ENCODE peak calls at places on chromosomes 4 and X, in seven cellular contexts. One of them, this sample, is unnamed.

GRCh38 chr4:61411241-61411640 is 211.1 kb downstream of the ADGRL3 start:
- DNase-seq in transverse colon: no peak
- DNase-seq in tibial nerve: no peak
- DNase-seq in heart left ventricle: no peak
- DNase-seq in ovary: no peak
- DNase-seq in HepG2: no peak
- DNase-seq in uterus: no peak
- DNase-seq in this sample: no peak

GRCh38 chrX:17591741-17592110 is 145.6 kb upstream of the SCML1 start:
- DNase-seq in uterus: peak; percentile 38
- DNase-seq in tibial nerve: no peak
- DNase-seq in heart left ventricle: no peak
- DNase-seq in ovary: peak; percentile 27
- DNase-seq in HepG2: no peak
- DNase-seq in transverse colon: no peak
- DNase-seq in this sample: no peak

GRCh38 chr4:106565727-106566126 is 197.1 kb upstream of the GIMD1 start:
- DNase-seq in heart left ventricle: no peak
- DNase-seq in ovary: no peak
- DNase-seq in uterus: no peak
- DNase-seq in transverse colon: no peak
- DNase-seq in tibial nerve: no peak
- DNase-seq in HepG2: no peak
- DNase-seq in this sample: no peak

GRCh38 chr4:135838889-135839288 is 1637.3 kb upstream of the PABPC4L start:
- DNase-seq in uterus: no peak
- DNase-seq in tibial nerve: no peak
- DNase-seq in HepG2: no peak
- DNase-seq in ovary: no peak
- DNase-seq in transverse colon: no peak
- DNase-seq in heart left ventricle: no peak
- DNase-seq in this sample: no peak

GRCh38 chrX:48896611-48897011 is 957 bp downstream of the TIMM17B start:
- DNase-seq in tibial nerve: no peak
- DNase-seq in heart left ventricle: no peak
- DNase-seq in HepG2: no peak
- DNase-seq in ovary: no peak
- DNase-seq in uterus: no peak
- DNase-seq in transverse colon: no peak
- DNase-seq in this sample: no peak

GRCh38 chrX:47483310-47484268 is 567 bp upstream of the ZNF41 start:
- DNase-seq in tibial nerve: no peak
- DNase-seq in uterus: peak; percentile 29
- DNase-seq in heart left ventricle: peak; percentile 56
- DNase-seq in transverse colon: peak; percentile 16
- DNase-seq in HepG2: peak; percentile 45
- DNase-seq in ovary: peak; percentile 37
- DNase-seq in this sample: no peak

GRCh38 chr4:129806986-129807385 is 711.0 kb downstream of the C4orf33 start:
- DNase-seq in HepG2: no peak
- DNase-seq in heart left ventricle: no peak
- DNase-seq in transverse colon: no peak
- DNase-seq in uterus: no peak
- DNase-seq in ovary: no peak
- DNase-seq in tibial nerve: no peak
- DNase-seq in this sample: no peak

GRCh38 chr4:84218002-84218401 is 281.1 kb downstream of the NKX6-1 start:
- DNase-seq in transverse colon: no peak
- DNase-seq in heart left ventricle: no peak
- DNase-seq in ovary: no peak
- DNase-seq in HepG2: no peak
- DNase-seq in uterus: no peak
- DNase-seq in tibial nerve: no peak
- DNase-seq in this sample: no peak

GRCh38 chr4:123102897-123103489 is 180.6 kb upstream of the NUDT6 start:
- DNase-seq in transverse colon: no peak
- DNase-seq in HepG2: peak; percentile 49
- DNase-seq in tibial nerve: no peak
- DNase-seq in ovary: no peak
- DNase-seq in uterus: no peak
- DNase-seq in heart left ventricle: no peak
- DNase-seq in this sample: no peak

GRCh38 chr4:88526221-88526815 is 2.7 kb upstream of the PYURF start:
- DNase-seq in transverse colon: no peak
- DNase-seq in uterus: no peak
- DNase-seq in heart left ventricle: no peak
- DNase-seq in HepG2: no peak
- DNase-seq in tibial nerve: no peak
- DNase-seq in ovary: no peak
- DNase-seq in this sample: no peak

GRCh38 chr4:174038481-174038880 is 245.0 kb downstream of the FBXO8 start:
- DNase-seq in transverse colon: no peak
- DNase-seq in ovary: no peak
- DNase-seq in heart left ventricle: no peak
- DNase-seq in HepG2: no peak
- DNase-seq in tibial nerve: no peak
- DNase-seq in uterus: no peak
- DNase-seq in this sample: no peak

GRCh38 chrX:45952030-45952429 is 593.2 kb downstream of the ZNF674 start:
- DNase-seq in transverse colon: no peak
- DNase-seq in HepG2: no peak
- DNase-seq in tibial nerve: no peak
- DNase-seq in ovary: no peak
- DNase-seq in uterus: no peak
- DNase-seq in heart left ventricle: no peak
- DNase-seq in this sample: no peak

GRCh38 chr4:85823295-85823694 is 348.3 kb downstream of the ARHGAP24 start:
- DNase-seq in tibial nerve: no peak
- DNase-seq in uterus: no peak
- DNase-seq in HepG2: no peak
- DNase-seq in transverse colon: no peak
- DNase-seq in ovary: no peak
- DNase-seq in heart left ventricle: no peak
- DNase-seq in this sample: no peak

GRCh38 chr4:54063737-54064316 is 578 bp downstream of the CHIC2 start:
- DNase-seq in HepG2: peak; percentile 24
- DNase-seq in tibial nerve: no peak
- DNase-seq in heart left ventricle: peak; percentile 75
- DNase-seq in uterus: peak; percentile 39
- DNase-seq in ovary: peak; percentile 43
- DNase-seq in transverse colon: peak; percentile 41
- DNase-seq in this sample: no peak

GRCh38 chr4:109574931-109575804 is 15.1 kb downstream of the MCUB start:
- DNase-seq in heart left ventricle: no peak
- DNase-seq in uterus: no peak
- DNase-seq in ovary: no peak
- DNase-seq in tibial nerve: no peak
- DNase-seq in transverse colon: no peak
- DNase-seq in HepG2: no peak
- DNase-seq in this sample: no peak

GRCh38 chr4:40205259-40206198 is 8.7 kb downstream of the RHOH start:
- DNase-seq in transverse colon: peak; percentile 38
- DNase-seq in ovary: no peak
- DNase-seq in heart left ventricle: no peak
- DNase-seq in uterus: no peak
- DNase-seq in tibial nerve: no peak
- DNase-seq in HepG2: no peak
- DNase-seq in this sample: no peak

GRCh38 chr4:38279650-38280322 is 319.6 kb downstream of the PTTG2 start:
- DNase-seq in heart left ventricle: no peak
- DNase-seq in tibial nerve: no peak
- DNase-seq in uterus: no peak
- DNase-seq in HepG2: no peak
- DNase-seq in transverse colon: peak; percentile 87
- DNase-seq in ovary: no peak
- DNase-seq in this sample: no peak

GRCh38 chrX:115177941-115178340 is 11.3 kb upstream of the RBMXL3 start:
- DNase-seq in HepG2: no peak
- DNase-seq in tibial nerve: no peak
- DNase-seq in transverse colon: no peak
- DNase-seq in uterus: no peak
- DNase-seq in heart left ventricle: no peak
- DNase-seq in ovary: no peak
- DNase-seq in this sample: no peak

GRCh38 chr4:122652379-122652778 is 31.5 kb upstream of the IL21 start:
- DNase-seq in uterus: peak; percentile 46
- DNase-seq in heart left ventricle: no peak
- DNase-seq in transverse colon: peak; percentile 13
- DNase-seq in HepG2: peak; percentile 14
- DNase-seq in tibial nerve: no peak
- DNase-seq in ovary: peak; percentile 37
- DNase-seq in this sample: no peak

GRCh38 chrX:106707771-106708454 is 18.6 kb upstream of the RNF128 start:
- DNase-seq in uterus: no peak
- DNase-seq in HepG2: no peak
- DNase-seq in transverse colon: no peak
- DNase-seq in ovary: no peak
- DNase-seq in tibial nerve: no peak
- DNase-seq in heart left ventricle: no peak
- DNase-seq in this sample: peak; percentile 35

GRCh38 chrX:9367437-9367836 is 97.4 kb upstream of the TBL1X start:
- DNase-seq in transverse colon: no peak
- DNase-seq in tibial nerve: no peak
- DNase-seq in HepG2: peak; percentile 33
- DNase-seq in heart left ventricle: no peak
- DNase-seq in ovary: no peak
- DNase-seq in uterus: no peak
- DNase-seq in this sample: no peak

GRCh38 chr4:118834070-118834469 is 1.9 kb downstream of the SEC24D start:
- DNase-seq in uterus: no peak
- DNase-seq in heart left ventricle: no peak
- DNase-seq in ovary: no peak
- DNase-seq in transverse colon: no peak
- DNase-seq in tibial nerve: no peak
- DNase-seq in HepG2: no peak
- DNase-seq in this sample: no peak

GRCh38 chrX:99301990-99302389 is 1108.1 kb downstream of the PCDH19 start:
- DNase-seq in heart left ventricle: no peak
- DNase-seq in uterus: no peak
- DNase-seq in transverse colon: no peak
- DNase-seq in ovary: no peak
- DNase-seq in tibial nerve: no peak
- DNase-seq in HepG2: peak; percentile 5
- DNase-seq in this sample: no peak

GRCh38 chr4:18033111-18034085 is 11.8 kb upstream of the LCORL start:
- DNase-seq in ovary: no peak
- DNase-seq in heart left ventricle: no peak
- DNase-seq in transverse colon: no peak
- DNase-seq in uterus: no peak
- DNase-seq in HepG2: no peak
- DNase-seq in tibial nerve: no peak
- DNase-seq in this sample: no peak
- TF ChIP-seq POLR2A in ovary: no peak
- TF ChIP-seq POLR2A in heart left ventricle: no peak
- TF ChIP-seq POLR2A in transverse colon: no peak
- TF ChIP-seq POLR2A in uterus: no peak
- TF ChIP-seq POLR2A in HepG2: no peak
- TF ChIP-seq POLR2A in tibial nerve: no peak
- TF ChIP-seq POLR2A in this sample: no peak

GRCh38 chr4:8439168-8439567 is 1.4 kb downstream of the ACOX3 start:
- DNase-seq in uterus: no peak
- DNase-seq in transverse colon: no peak
- DNase-seq in tibial nerve: no peak
- DNase-seq in HepG2: no peak
- DNase-seq in heart left ventricle: no peak
- DNase-seq in ovary: peak; percentile 58
- DNase-seq in this sample: no peak
- TF ChIP-seq POLR2A in uterus: no peak
- TF ChIP-seq POLR2A in transverse colon: no peak
- TF ChIP-seq POLR2A in tibial nerve: no peak
- TF ChIP-seq POLR2A in HepG2: no peak
- TF ChIP-seq POLR2A in heart left ventricle: no peak
- TF ChIP-seq POLR2A in ovary: no peak
- TF ChIP-seq POLR2A in this sample: no peak

GRCh38 chr4:42562016-42562415 is 94.9 kb downstream of the ATP8A1 start:
- DNase-seq in heart left ventricle: peak; percentile 9
- DNase-seq in transverse colon: no peak
- DNase-seq in tibial nerve: no peak
- DNase-seq in ovary: no peak
- DNase-seq in HepG2: no peak
- DNase-seq in uterus: no peak
- DNase-seq in this sample: no peak
- TF ChIP-seq POLR2A in heart left ventricle: no peak
- TF ChIP-seq POLR2A in transverse colon: no peak
- TF ChIP-seq POLR2A in tibial nerve: no peak
- TF ChIP-seq POLR2A in ovary: no peak
- TF ChIP-seq POLR2A in HepG2: no peak
- TF ChIP-seq POLR2A in uterus: no peak
- TF ChIP-seq POLR2A in this sample: no peak

GRCh38 chrX:77900688-77901087 is 1.4 kb downstream of the COX7B start:
- DNase-seq in tibial nerve: no peak
- DNase-seq in HepG2: no peak
- DNase-seq in heart left ventricle: no peak
- DNase-seq in ovary: no peak
- DNase-seq in uterus: no peak
- DNase-seq in transverse colon: no peak
- DNase-seq in this sample: no peak

GRCh38 chrX:77893713-77894112 is 1.5 kb downstream of the MAGT1 start:
- DNase-seq in heart left ventricle: no peak
- DNase-seq in uterus: no peak
- DNase-seq in tibial nerve: no peak
- DNase-seq in transverse colon: no peak
- DNase-seq in HepG2: no peak
- DNase-seq in ovary: no peak
- DNase-seq in this sample: no peak

GRCh38 chrX:77901506-77901905 is 2.2 kb downstream of the COX7B start:
- DNase-seq in uterus: no peak
- DNase-seq in ovary: no peak
- DNase-seq in heart left ventricle: no peak
- DNase-seq in transverse colon: no peak
- DNase-seq in HepG2: no peak
- DNase-seq in tibial nerve: no peak
- DNase-seq in this sample: no peak

GRCh38 chrX:77894921-77895886 is at the start of gene MAGT1:
- DNase-seq in heart left ventricle: peak; percentile 92
- DNase-seq in ovary: peak; percentile 93
- DNase-seq in tibial nerve: peak; percentile 80
- DNase-seq in uterus: peak; percentile 95
- DNase-seq in transverse colon: peak; percentile 93
- DNase-seq in HepG2: peak; percentile 94
- DNase-seq in this sample: peak; percentile 57

DNA sequence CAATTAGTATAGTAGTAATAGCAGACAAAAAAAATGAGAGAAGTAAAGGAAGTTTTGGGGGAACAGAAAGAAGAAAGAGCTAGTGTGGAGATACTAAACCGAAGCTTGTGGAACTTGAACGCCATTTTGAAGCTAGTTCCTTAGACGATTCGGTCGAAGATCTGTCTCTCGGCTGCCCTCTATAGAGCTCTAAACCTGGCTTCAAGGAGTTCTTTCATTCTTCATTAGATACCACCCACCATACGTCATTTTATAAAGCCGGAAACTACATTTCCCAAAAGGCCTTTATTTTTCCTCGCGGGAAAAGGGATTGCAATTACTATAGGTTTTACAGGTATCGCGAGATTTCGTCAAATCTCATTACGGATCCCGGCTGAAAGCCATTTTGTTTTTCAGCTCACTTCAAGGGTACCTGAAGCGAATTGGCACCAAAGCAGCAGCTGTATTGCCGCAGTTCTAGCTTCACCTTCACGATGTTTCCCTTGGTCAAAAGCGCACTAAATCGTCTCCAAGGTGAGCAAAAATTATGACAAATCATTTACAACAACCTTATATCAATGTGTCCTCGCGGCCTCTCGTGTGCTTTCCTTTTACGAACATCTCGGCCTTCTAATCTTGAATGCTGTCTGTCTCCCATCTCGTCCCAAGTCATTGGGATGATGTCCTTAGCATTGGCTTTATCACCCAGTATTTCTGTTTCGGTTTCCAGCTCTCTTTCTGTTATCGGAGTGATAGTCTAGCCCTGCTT is at the start of gene COX7B:
- DNase-seq in heart left ventricle: no peak
- DNase-seq in transverse colon: peak; percentile 75
- DNase-seq in HepG2: peak; percentile 96
- DNase-seq in ovary: peak; percentile 79
- DNase-seq in tibial nerve: peak; percentile 18
- DNase-seq in uterus: peak; percentile 83
- DNase-seq in this sample: peak; percentile 28
- TF ChIP-seq POLR2A in heart left ventricle: peak; percentile 75
- TF ChIP-seq POLR2A in transverse colon: peak; percentile 90
- TF ChIP-seq POLR2A in HepG2: peak; percentile 85
- TF ChIP-seq POLR2A in ovary: peak; percentile 50
- TF ChIP-seq POLR2A in tibial nerve: peak; percentile 69
- TF ChIP-seq POLR2A in uterus: peak; percentile 63
- TF ChIP-seq POLR2A in this sample: peak; percentile 41